ENCODE peak calls at places on chromosomes 4 and X, in ten cellular contexts. Q, A, U, H, F, P, C, O, K and V are unnamed samples.

GRCh38 chrX:119459181-119459580 is 9.1 kb upstream of the SLC25A5 start:
- DNase-seq in Q (no peak), A (no peak), U (no peak), H (no peak), F (no peak), P (no peak), C (no peak), O (no peak), K (no peak), V (no peak)

GRCh38 chr4:159594576-159594975 is 491.7 kb downstream of the RAPGEF2 start:
- DNase-seq in Q (no peak), A (no peak), U (no peak), H (no peak), F (no peak), P (no peak), C (no peak), O (no peak), K (no peak), V (no peak)

GRCh38 chr4:185470503-185471195 is 884 bp downstream of the CCDC110 start:
- DNase-seq in Q (peak; percentile 8), A (peak; percentile 38), U (peak; percentile 90), H (peak; percentile 47), F (no peak), P (peak; percentile 38), C (peak; percentile 31), O (peak; percentile 20), K (peak; percentile 82), V (no peak)

GRCh38 chr4:127601029-127601428 is 31.7 kb upstream of the INTU start:
- DNase-seq in Q (no peak), A (no peak), U (no peak), H (no peak), F (peak; percentile 19), P (no peak), C (no peak), O (peak; percentile 75), K (no peak), V (no peak)

GRCh38 chr4:13432453-13432852 is 51.7 kb downstream of the RAB28 start:
- DNase-seq in Q (no peak), A (no peak), U (no peak), H (no peak), F (no peak), P (no peak), C (no peak), O (no peak), K (no peak), V (no peak)

GRCh38 chrX:105063743-105064142 is 156.8 kb downstream of the TEX13A start:
- DNase-seq in Q (no peak), A (no peak), U (no peak), H (no peak), F (peak; percentile 2), P (no peak), C (no peak), O (no peak), K (no peak), V (no peak)

GRCh38 chr4:87399148-87399547 is 8.2 kb upstream of the HSD17B11 start:
- DNase-seq in Q (no peak), A (no peak), U (no peak), H (no peak), F (no peak), P (no peak), C (peak; percentile 38), O (no peak), K (no peak), V (no peak)

GRCh38 chrX:149010899-149011224 is 494.2 kb downstream of the IDS start:
- DNase-seq in Q (no peak), A (no peak), U (no peak), H (no peak), F (no peak), P (no peak), C (no peak), O (no peak), K (no peak), V (no peak)

GRCh38 chr4:37538931-37539330 is 147.2 kb downstream of the RELL1 start:
- DNase-seq in Q (no peak), A (no peak), U (no peak), H (no peak), F (no peak), P (no peak), C (no peak), O (no peak), K (no peak), V (no peak)

GRCh38 chr4:94451669-94452475 is at the start of gene PDLIM5:
- DNase-seq in Q (peak; percentile 49), A (peak; percentile 77), U (peak; percentile 97), H (peak; percentile 90), F (peak; percentile 94), P (peak; percentile 96), C (peak; percentile 95), O (peak; percentile 86), K (peak; percentile 95), V (peak; percentile 89)
- TF ChIP-seq CTCF in Q (no peak), A (no peak), U (no peak), H (no peak), F (no peak), P (peak; percentile 2), C (no peak), O (no peak), K (no peak), V (no peak)

DNA sequence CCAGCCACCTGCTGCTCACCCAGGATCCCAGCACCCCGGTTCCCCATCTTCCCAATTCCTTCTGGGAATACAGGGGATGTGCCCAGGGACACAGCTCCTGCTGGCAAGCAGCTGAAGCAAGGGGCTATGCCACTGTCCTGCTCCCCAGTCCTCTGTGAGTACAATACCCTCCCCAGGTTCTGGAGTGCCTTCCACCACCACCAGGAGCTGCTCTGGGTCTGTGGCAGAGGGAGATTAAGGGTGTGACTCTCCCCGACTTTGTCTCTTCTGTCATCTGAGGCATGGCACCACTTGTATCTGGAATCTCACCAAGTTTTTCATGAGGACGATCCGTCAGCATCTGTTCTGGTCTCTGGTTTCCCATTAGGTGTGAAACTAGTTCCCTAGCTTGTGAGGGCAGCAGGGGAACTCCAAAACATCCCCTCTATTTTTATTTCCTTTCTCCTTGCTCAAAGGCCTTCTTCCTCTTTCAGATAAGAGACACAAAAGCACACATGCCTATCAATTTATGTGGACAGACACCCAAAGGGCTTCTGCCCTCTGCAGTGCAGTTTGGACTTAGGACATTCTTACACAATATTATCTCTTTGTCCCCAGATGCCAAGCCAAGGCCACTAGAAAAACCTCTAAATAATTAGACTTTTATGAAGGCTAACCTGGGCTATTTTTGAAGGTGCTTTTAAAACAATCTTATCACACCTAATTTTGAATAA is 26.8 kb downstream of the MGST2 start:
- DNase-seq in Q (no peak), A (no peak), U (no peak), H (no peak), F (no peak), P (no peak), C (no peak), O (no peak), K (no peak), V (no peak)
- TF ChIP-seq CTCF in Q (no peak), A (no peak), U (peak; percentile 11), H (no peak), F (no peak), P (peak; percentile 20), C (no peak), O (no peak), K (no peak), V (peak; percentile 54)

DNA sequence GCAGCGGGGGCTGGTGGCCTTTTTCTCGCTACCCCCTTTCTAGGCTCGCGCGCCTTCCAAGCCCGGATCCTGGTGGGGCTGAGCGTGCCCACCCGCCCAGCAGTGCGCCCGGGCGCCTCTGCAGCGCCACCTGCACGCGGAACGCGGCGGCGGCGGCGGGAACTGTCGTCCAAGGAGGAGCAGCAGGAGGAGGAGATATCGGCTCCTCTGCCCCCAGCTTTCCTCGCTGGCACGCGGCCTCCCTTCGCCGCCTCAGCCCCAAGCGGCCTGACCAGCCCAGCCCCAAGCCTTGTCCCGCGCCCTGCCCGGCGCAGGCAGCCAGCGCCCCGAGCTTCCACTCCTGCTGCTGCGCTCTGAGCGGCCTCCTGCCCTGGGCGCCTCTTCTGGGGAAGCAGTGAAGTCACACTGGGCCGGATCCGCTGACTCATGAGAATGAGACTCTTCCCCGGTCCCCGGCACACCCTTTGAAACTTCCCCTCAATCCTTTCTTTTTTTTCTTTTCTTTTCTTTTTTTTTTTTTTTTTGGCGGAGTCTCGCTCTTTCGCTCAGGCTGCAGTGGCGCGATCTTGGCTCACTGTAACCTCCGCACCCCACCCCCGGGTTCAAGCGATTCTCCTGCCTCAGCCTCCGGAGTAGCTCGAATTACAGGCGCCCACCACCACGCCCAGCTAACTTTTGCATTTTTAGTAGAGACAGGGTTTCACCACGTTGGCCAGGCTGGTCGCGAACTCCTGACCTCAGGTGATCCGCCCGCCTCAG is 10.6 kb upstream of the ELF4 start:
- DNase-seq in Q (peak; percentile 84), A (no peak), U (peak; percentile 94), H (peak; percentile 74), F (peak; percentile 77), P (peak; percentile 82), C (peak; percentile 79), O (peak; percentile 82), K (peak; percentile 88), V (peak; percentile 72)
- TF ChIP-seq CTCF in Q (peak; percentile 70), A (no peak), U (peak; percentile 61), H (peak; percentile 60), F (peak; percentile 37), P (peak; percentile 67), C (peak; percentile 52), O (peak; percentile 49), K (peak; percentile 66), V (peak; percentile 80)

DNA sequence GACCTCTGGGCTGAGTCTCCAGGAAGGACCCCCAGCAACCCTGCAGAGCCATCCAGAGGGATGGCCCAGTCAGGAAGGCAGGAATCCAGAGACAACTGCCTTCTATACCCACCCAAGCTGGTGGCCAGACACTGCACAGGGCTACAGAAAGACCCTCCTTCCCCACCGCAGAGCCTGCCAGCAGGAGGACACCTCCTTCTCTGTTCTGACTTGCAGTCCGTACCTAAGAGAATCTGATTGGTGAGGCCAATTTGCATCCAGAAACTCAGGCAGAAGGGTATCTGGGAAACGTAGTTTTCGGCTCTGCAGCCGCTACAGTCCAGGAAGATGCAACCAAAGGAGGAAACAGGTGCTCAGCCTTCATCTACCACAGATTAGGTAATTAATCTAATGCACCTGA is 155.4 kb upstream of the FRG1 start:
- DNase-seq in Q (no peak), A (no peak), U (no peak), H (no peak), F (no peak), P (no peak), C (no peak), O (no peak), K (no peak), V (no peak)
- TF ChIP-seq CTCF in Q (no peak), A (no peak), U (no peak), H (no peak), F (no peak), P (no peak), C (no peak), O (no peak), K (no peak), V (no peak)

DNA sequence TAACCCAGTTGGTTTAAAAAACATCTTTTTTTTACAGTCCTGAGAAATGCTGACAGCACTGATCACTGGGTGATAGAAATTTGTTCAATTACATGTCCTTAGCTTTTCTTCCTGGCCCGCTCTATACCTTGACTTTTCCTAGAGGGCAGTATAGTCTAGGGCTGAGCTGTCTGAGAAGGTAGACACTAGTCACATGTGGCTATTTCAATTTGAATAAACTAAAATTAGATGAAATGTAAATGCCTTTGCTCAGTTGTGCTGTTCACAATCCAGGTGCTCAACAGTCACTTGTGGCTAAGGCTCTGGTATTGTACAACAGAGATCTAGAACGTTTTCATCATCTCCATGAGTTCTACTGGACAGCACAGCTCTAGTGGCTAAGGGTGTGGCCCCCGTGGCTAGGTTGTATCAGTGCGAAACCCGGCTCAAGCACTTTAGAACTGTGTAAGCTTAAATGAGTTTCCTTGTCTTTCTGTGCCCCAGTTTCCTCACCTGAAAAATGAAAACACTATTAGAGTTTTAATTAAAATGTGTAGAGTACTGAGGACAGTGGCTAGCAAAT is 111.6 kb upstream of the WDR17 start:
- DNase-seq in Q (no peak), A (no peak), U (no peak), H (no peak), F (peak; percentile 25), P (no peak), C (no peak), O (no peak), K (no peak), V (no peak)
- TF ChIP-seq CTCF in Q (no peak), A (no peak), U (no peak), H (no peak), F (no peak), P (peak; percentile 38), C (peak; percentile 14), O (no peak), K (no peak), V (peak; percentile 13)